ENCODE peak calls at places on chromosome 16, in five cellular contexts. C is activated effector memory CD4-positive, alpha-beta T cell treated with anti-CD3 and anti-CD28 coated beads, Interleukin-2, amount 50 U/mL, for 16 hours; X is transverse colon; W is uterus; U is naive thymus-derived CD8-positive, alpha-beta T cell. Z is an unnamed sample.

GRCh38 chr16:27583634-27584033 is 33.7 kb downstream of the KATNIP start:
- DNase-seq in C (no peak), X (no peak), W (no peak), U (no peak), Z (no peak)

GRCh38 chr16:69469807-69470561 is 45.6 kb downstream of the CYB5B start:
- DNase-seq in C (peak), X (no peak), W (no peak), U (no peak), Z (no peak)

GRCh38 chr16:71648921-71649320 is 22.9 kb downstream of the MARVELD3 start:
- DNase-seq in C (no peak), X (no peak), W (no peak), U (no peak), Z (no peak)

GRCh38 chr16:704552-705380 is 835 bp downstream of the FBXL16 start:
- DNase-seq in C (no peak), X (no peak), W (no peak), U (no peak), Z (no peak)

GRCh38 chr16:77781091-77781490 is 7.3 kb upstream of the VAT1L start:
- DNase-seq in C (no peak), X (no peak), W (no peak), U (no peak), Z (no peak)

GRCh38 chr16:86634290-86634689 is 55.9 kb downstream of the FOXL1 start:
- DNase-seq in C (no peak), X (no peak), W (no peak), U (no peak), Z (no peak)

GRCh38 chr16:75005697-75006096 is 6.9 kb downstream of the ZNRF1 start:
- DNase-seq in C (no peak), X (no peak), W (no peak), U (no peak), Z (no peak)

GRCh38 chr16:58264007-58264406 is 30.8 kb downstream of the PRSS54 start:
- DNase-seq in C (no peak), X (no peak), W (no peak), U (no peak), Z (no peak)

GRCh38 chr16:83609178-83609577 is 198.6 kb upstream of the HSBP1 start:
- DNase-seq in C (no peak), X (no peak), W (no peak), U (no peak), Z (no peak)

GRCh38 chr16:87897563-87898505 is 28.5 kb upstream of the SLC7A5 start:
- DNase-seq in C (peak), X (no peak), W (no peak), U (peak), Z (no peak)

GRCh38 chr16:67470314-67470713 is 10.6 kb downstream of the ATP6V0D1 start:
- DNase-seq in C (no peak), X (no peak), W (no peak), U (no peak), Z (peak)

GRCh38 chr16:69820926-69821541 is 58.9 kb downstream of the WWP2 start:
- DNase-seq in C (no peak), X (no peak), W (no peak), U (no peak), Z (no peak)

GRCh38 chr16:75614247-75614897 is 8.7 kb downstream of the ADAT1 start:
- DNase-seq in C (no peak), X (no peak), W (no peak), U (no peak), Z (no peak)

GRCh38 chr16:75188832-75189477 is 18.0 kb downstream of the CTRB2 start:
- DNase-seq in C (peak), X (no peak), W (no peak), U (no peak), Z (no peak)

GRCh38 chr16:48955791-48956190 is 325.8 kb downstream of the CBLN1 start:
- DNase-seq in C (no peak), X (no peak), W (no peak), U (no peak), Z (no peak)

GRCh38 chr16:71214771-71215381 is 15.6 kb downstream of the HYDIN start:
- DNase-seq in C (no peak), X (no peak), W (no peak), U (peak), Z (no peak)

GRCh38 chr16:51767564-51767963 is 616.5 kb upstream of the SALL1 start:
- DNase-seq in C (no peak), X (no peak), W (peak), U (no peak), Z (no peak)

GRCh38 chr16:995087-995486 is 13.5 kb downstream of the SOX8 start:
- DNase-seq in C (no peak), X (no peak), W (no peak), U (no peak), Z (no peak)

GRCh38 chr16:78213751-78214150 is 114.3 kb downstream of the WWOX start:
- DNase-seq in C (no peak), X (no peak), W (no peak), U (no peak), Z (no peak)

GRCh38 chr16:27450836-27451341 is 48.9 kb downstream of the IL21R start:
- DNase-seq in C (no peak), X (peak), W (no peak), U (no peak), Z (peak)

GRCh38 chr16:4409081-4409932 is 7.1 kb downstream of the CORO7 start:
- DNase-seq in C (no peak), X (no peak), W (no peak), U (peak), Z (no peak)

GRCh38 chr16:65975049-65975708 is 391.3 kb upstream of the CDH5 start:
- DNase-seq in C (no peak), X (no peak), W (no peak), U (no peak), Z (no peak)

GRCh38 chr16:56691885-56692284 is 9.6 kb downstream of the MT1X start:
- DNase-seq in C (no peak), X (peak), W (no peak), U (no peak), Z (no peak)

GRCh38 chr16:55364811-55365210 is 40.8 kb downstream of the IRX6 start:
- DNase-seq in C (no peak), X (no peak), W (no peak), U (no peak), Z (no peak)

GRCh38 chr16:14600164-14600563 is 29.9 kb downstream of the PARN start:
- DNase-seq in C (no peak), X (no peak), W (no peak), U (peak), Z (no peak)

Z was measured in heart left ventricle.